ENCODE peak calls at places on chromosomes 7 and 10, in six cellular contexts. One of them, this sample, is unnamed.

GRCh38 chr10:33179056-33179455 is 155.4 kb downstream of the NRP1 start:
- DNase-seq in OCI-LY7: no peak
- DNase-seq in transverse colon: no peak
- DNase-seq in IMR-90: peak; percentile 41
- DNase-seq in astrocyte of the spinal cord: no peak
- DNase-seq in MM.1S: no peak
- DNase-seq in this sample: no peak

GRCh38 chr10:132186488-132187413 is at the start of gene DPYSL4:
- DNase-seq in OCI-LY7: no peak
- DNase-seq in transverse colon: no peak
- DNase-seq in IMR-90: no peak
- DNase-seq in astrocyte of the spinal cord: no peak
- DNase-seq in MM.1S: no peak
- DNase-seq in this sample: no peak

GRCh38 chr7:2202361-2202761 is 30.4 kb downstream of the MAD1L1 start:
- DNase-seq in OCI-LY7: no peak
- DNase-seq in transverse colon: no peak
- DNase-seq in IMR-90: no peak
- DNase-seq in astrocyte of the spinal cord: no peak
- DNase-seq in MM.1S: no peak
- DNase-seq in this sample: no peak

GRCh38 chr10:14450041-14450491 is 119.3 kb upstream of the FRMD4A start:
- DNase-seq in OCI-LY7: no peak
- DNase-seq in transverse colon: no peak
- DNase-seq in IMR-90: peak; percentile 65
- DNase-seq in astrocyte of the spinal cord: peak; percentile 67
- DNase-seq in MM.1S: no peak
- DNase-seq in this sample: peak; percentile 23

GRCh38 chr7:23012186-23012585 is 1.7 kb downstream of the HYCC1 start:
- DNase-seq in OCI-LY7: no peak
- DNase-seq in transverse colon: no peak
- DNase-seq in IMR-90: no peak
- DNase-seq in astrocyte of the spinal cord: no peak
- DNase-seq in MM.1S: no peak
- DNase-seq in this sample: no peak

GRCh38 chr7:31488562-31489203 is 25.2 kb upstream of the ITPRID1 start:
- DNase-seq in OCI-LY7: peak; percentile 58
- DNase-seq in transverse colon: peak; percentile 56
- DNase-seq in IMR-90: no peak
- DNase-seq in astrocyte of the spinal cord: peak; percentile 41
- DNase-seq in MM.1S: peak; percentile 67
- DNase-seq in this sample: peak; percentile 53

GRCh38 chr7:57399251-57399940 is 50.6 kb upstream of the ZNF716 start:
- DNase-seq in OCI-LY7: no peak
- DNase-seq in transverse colon: no peak
- DNase-seq in IMR-90: no peak
- DNase-seq in astrocyte of the spinal cord: no peak
- DNase-seq in MM.1S: no peak
- DNase-seq in this sample: no peak

GRCh38 chr7:129501760-129502707 is at the start of gene SMKR1:
- DNase-seq in OCI-LY7: peak; percentile 80
- DNase-seq in transverse colon: peak; percentile 88
- DNase-seq in IMR-90: peak; percentile 23
- DNase-seq in astrocyte of the spinal cord: peak; percentile 36
- DNase-seq in MM.1S: peak; percentile 94
- DNase-seq in this sample: peak; percentile 50

GRCh38 chr10:133528296-133528844 is 1.2 kb downstream of the CYP2E1 start:
- DNase-seq in OCI-LY7: no peak
- DNase-seq in transverse colon: no peak
- DNase-seq in IMR-90: peak; percentile 2
- DNase-seq in astrocyte of the spinal cord: no peak
- DNase-seq in MM.1S: no peak
- DNase-seq in this sample: no peak

GRCh38 chr10:71515531-71516172 is 118.9 kb downstream of the CDH23 start:
- DNase-seq in OCI-LY7: no peak
- DNase-seq in transverse colon: no peak
- DNase-seq in IMR-90: no peak
- DNase-seq in astrocyte of the spinal cord: no peak
- DNase-seq in MM.1S: no peak
- DNase-seq in this sample: no peak

GRCh38 chr10:5873515-5873995 is 16.1 kb downstream of the ANKRD16 start:
- DNase-seq in OCI-LY7: peak; percentile 79
- DNase-seq in transverse colon: peak; percentile 76
- DNase-seq in IMR-90: peak; percentile 70
- DNase-seq in astrocyte of the spinal cord: peak; percentile 80
- DNase-seq in MM.1S: peak; percentile 69
- DNase-seq in this sample: peak; percentile 88

GRCh38 chr10:71516890-71517289 is 120.2 kb downstream of the CDH23 start:
- DNase-seq in OCI-LY7: no peak
- DNase-seq in transverse colon: no peak
- DNase-seq in IMR-90: no peak
- DNase-seq in astrocyte of the spinal cord: no peak
- DNase-seq in MM.1S: no peak
- DNase-seq in this sample: no peak

GRCh38 chr7:29115753-29116152 is 30.6 kb downstream of the CPVL start:
- DNase-seq in OCI-LY7: no peak
- DNase-seq in transverse colon: no peak
- DNase-seq in IMR-90: no peak
- DNase-seq in astrocyte of the spinal cord: no peak
- DNase-seq in MM.1S: no peak
- DNase-seq in this sample: no peak

GRCh38 chr10:49161411-49161997 is 26.7 kb downstream of the TMEM273 start:
- DNase-seq in OCI-LY7: peak; percentile 66
- DNase-seq in transverse colon: no peak
- DNase-seq in IMR-90: peak; percentile 83
- DNase-seq in astrocyte of the spinal cord: peak; percentile 60
- DNase-seq in MM.1S: no peak
- DNase-seq in this sample: peak; percentile 76

GRCh38 chr7:2230882-2231281 is 1.9 kb downstream of the MAD1L1 start:
- DNase-seq in OCI-LY7: no peak
- DNase-seq in transverse colon: no peak
- DNase-seq in IMR-90: no peak
- DNase-seq in astrocyte of the spinal cord: no peak
- DNase-seq in MM.1S: no peak
- DNase-seq in this sample: no peak

GRCh38 chr7:15228891-15229290 is 326.3 kb upstream of the DGKB start:
- DNase-seq in OCI-LY7: no peak
- DNase-seq in transverse colon: no peak
- DNase-seq in IMR-90: no peak
- DNase-seq in astrocyte of the spinal cord: no peak
- DNase-seq in MM.1S: no peak
- DNase-seq in this sample: no peak

GRCh38 chr10:104085801-104086400 is at the start of gene COL17A1:
- DNase-seq in OCI-LY7: no peak
- DNase-seq in transverse colon: peak; percentile 32
- DNase-seq in IMR-90: no peak
- DNase-seq in astrocyte of the spinal cord: no peak
- DNase-seq in MM.1S: no peak
- DNase-seq in this sample: no peak

GRCh38 chr10:65950075-65950474 is 975.8 kb upstream of the LRRTM3 start:
- DNase-seq in OCI-LY7: no peak
- DNase-seq in transverse colon: no peak
- DNase-seq in IMR-90: no peak
- DNase-seq in astrocyte of the spinal cord: peak; percentile 13
- DNase-seq in MM.1S: no peak
- DNase-seq in this sample: no peak

GRCh38 chr7:39587393-39587792 is 21.2 kb downstream of the YAE1 start:
- DNase-seq in OCI-LY7: no peak
- DNase-seq in transverse colon: no peak
- DNase-seq in IMR-90: peak; percentile 55
- DNase-seq in astrocyte of the spinal cord: no peak
- DNase-seq in MM.1S: no peak
- DNase-seq in this sample: peak; percentile 45

GRCh38 chr10:132517951-132518521 is 19.6 kb upstream of the INPP5A start:
- DNase-seq in OCI-LY7: no peak
- DNase-seq in transverse colon: peak; percentile 9
- DNase-seq in IMR-90: no peak
- DNase-seq in astrocyte of the spinal cord: no peak
- DNase-seq in MM.1S: no peak
- DNase-seq in this sample: no peak

GRCh38 chr10:132798876-132799275 is 12.9 kb upstream of the NKX6-2 start:
- DNase-seq in OCI-LY7: no peak
- DNase-seq in transverse colon: no peak
- DNase-seq in IMR-90: no peak
- DNase-seq in astrocyte of the spinal cord: no peak
- DNase-seq in MM.1S: no peak
- DNase-seq in this sample: no peak

GRCh38 chr10:31419394-31420063 is 100.5 kb downstream of the ZEB1 start:
- DNase-seq in OCI-LY7: no peak
- DNase-seq in transverse colon: no peak
- DNase-seq in IMR-90: peak; percentile 55
- DNase-seq in astrocyte of the spinal cord: peak; percentile 75
- DNase-seq in MM.1S: no peak
- DNase-seq in this sample: peak; percentile 74

GRCh38 chr7:20344396-20344795 is 13.7 kb downstream of the ITGB8 start:
- DNase-seq in OCI-LY7: no peak
- DNase-seq in transverse colon: no peak
- DNase-seq in IMR-90: no peak
- DNase-seq in astrocyte of the spinal cord: no peak
- DNase-seq in MM.1S: no peak
- DNase-seq in this sample: no peak

GRCh38 chr7:41280491-41280890 is 422.4 kb downstream of the INHBA start:
- DNase-seq in OCI-LY7: no peak
- DNase-seq in transverse colon: no peak
- DNase-seq in IMR-90: no peak
- DNase-seq in astrocyte of the spinal cord: no peak
- DNase-seq in MM.1S: no peak
- DNase-seq in this sample: no peak

DNA sequence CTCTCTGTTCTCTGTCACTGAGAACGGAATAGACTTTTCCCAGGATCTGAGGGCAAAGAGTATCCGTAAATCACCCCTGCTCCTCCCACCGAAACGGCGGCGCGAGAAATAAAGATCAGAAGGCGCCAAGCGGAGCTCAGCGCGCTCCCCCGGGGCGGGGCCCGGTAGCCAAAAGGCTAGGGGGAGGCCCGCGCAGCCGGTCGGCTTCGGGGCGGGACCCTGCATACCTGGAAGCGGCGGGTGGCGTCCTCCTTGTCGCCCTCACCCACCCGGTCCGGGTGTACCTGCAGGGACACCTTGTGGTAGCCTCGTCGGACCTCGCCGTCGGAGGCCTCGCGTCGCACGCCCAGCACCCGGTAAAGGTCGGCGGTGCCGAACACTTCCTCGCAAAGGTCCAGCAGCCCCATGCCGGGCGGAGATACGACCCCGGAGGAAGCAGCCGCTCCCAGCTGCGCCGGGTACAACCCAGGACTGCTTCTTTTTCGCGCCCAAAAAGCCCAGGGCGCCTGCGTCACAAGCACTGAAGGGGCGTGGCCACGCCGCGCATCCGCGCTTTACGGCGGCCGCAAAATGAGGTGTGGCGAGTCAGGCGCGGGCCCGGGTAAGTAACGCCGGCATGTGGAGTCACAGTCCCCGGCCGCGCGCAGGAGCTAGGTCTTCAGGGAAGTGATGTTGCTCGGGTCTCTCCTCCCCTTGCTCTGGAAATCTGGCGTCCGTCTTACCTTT is at the start of gene DNAJC9:
- DNase-seq in OCI-LY7: peak; percentile 98
- DNase-seq in transverse colon: peak; percentile 98
- DNase-seq in IMR-90: peak; percentile 90
- DNase-seq in astrocyte of the spinal cord: peak; percentile 96
- DNase-seq in MM.1S: peak; percentile 95
- DNase-seq in this sample: peak; percentile 86
- TF ChIP-seq CTCF in OCI-LY7: no peak
- TF ChIP-seq CTCF in transverse colon: no peak
- TF ChIP-seq CTCF in IMR-90: no peak
- TF ChIP-seq CTCF in astrocyte of the spinal cord: no peak
- TF ChIP-seq CTCF in MM.1S: no peak
- TF ChIP-seq CTCF in this sample: no peak

DNA sequence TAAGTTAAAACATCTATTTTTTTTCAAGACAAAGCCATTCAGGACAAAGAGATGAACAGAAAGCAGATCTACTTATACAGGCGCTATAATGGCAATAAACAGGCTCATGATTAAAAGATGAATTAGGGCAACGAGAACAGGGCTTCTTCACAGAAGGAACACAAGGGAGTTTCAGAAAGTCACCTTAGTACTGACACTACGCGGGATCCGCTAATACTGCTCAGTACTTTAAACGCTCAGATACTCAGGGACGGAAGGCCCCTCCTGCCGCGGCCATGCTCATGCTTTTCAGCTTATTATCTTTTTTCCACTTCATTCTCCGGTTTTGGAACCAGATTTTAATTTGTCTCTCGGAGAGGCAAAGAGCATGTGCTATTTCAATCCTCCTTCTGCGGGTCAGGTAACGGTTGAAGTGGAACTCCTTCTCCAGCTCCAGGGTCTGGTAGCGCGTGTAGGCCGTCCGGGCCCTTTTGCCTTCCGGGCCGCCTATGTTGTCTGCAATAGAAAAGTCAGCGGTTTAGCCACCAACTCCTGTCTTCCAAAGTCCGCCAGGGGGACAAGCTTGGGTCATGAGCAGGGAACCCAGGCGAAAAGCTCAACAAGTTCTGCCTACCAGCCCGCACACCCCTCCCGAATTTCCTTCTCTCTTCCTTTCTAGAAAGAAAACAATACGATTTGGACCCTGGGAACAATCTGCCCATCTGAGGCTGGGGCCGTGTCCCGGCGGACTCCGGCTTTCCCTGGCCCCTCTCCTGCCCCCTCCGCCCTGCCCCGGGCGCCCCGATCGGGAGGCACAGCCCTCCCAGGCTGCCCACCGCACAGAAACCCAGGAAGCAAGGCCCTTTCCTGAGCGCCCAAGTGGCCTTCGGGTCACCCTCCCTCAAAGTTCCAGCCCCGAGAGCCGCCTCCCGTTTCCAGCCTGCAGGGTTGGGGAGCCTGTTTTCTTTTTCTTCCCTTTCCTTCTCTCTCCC is 1.6 kb downstream of the HOXA5 start:
- DNase-seq in OCI-LY7: no peak
- DNase-seq in transverse colon: peak; percentile 37
- DNase-seq in IMR-90: no peak
- DNase-seq in astrocyte of the spinal cord: no peak
- DNase-seq in MM.1S: no peak
- DNase-seq in this sample: no peak
- H3K4me3 ChIP-seq in OCI-LY7: no peak overlapping the region
- H3K4me3 ChIP-seq in transverse colon: peak overlapping the region; percentile 57
- H3K4me3 ChIP-seq in IMR-90: peak overlapping the region; percentile 93
- H3K4me3 ChIP-seq in astrocyte of the spinal cord: peak overlapping the region; percentile 65
- H3K4me3 ChIP-seq in MM.1S: no peak overlapping the region
- H3K4me3 ChIP-seq in this sample: peak overlapping the region; percentile 62

DNA sequence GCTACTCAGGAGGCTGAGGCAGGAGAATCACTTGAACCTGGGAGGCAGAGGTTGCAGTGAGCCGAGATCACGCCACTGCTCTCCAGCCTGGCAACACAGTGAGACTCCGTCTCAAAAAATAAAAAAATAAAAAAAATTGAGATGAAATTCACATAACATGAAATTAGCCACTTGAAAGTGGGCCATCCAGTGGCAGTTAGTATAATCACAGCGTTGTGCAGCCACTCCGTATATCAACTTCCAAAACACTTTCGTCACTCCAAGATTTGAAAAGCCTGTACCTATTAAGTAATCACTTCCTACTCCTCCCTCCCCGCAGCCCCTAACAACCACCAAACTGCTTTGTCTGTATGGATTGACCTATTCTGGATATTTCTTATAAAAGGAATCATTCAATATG is 20.7 kb upstream of the CACUL1 start:
- DNase-seq in OCI-LY7: no peak
- DNase-seq in transverse colon: no peak
- DNase-seq in IMR-90: no peak
- DNase-seq in astrocyte of the spinal cord: no peak
- DNase-seq in MM.1S: no peak
- DNase-seq in this sample: no peak
- TF ChIP-seq CTCF in OCI-LY7: no peak
- TF ChIP-seq CTCF in transverse colon: no peak
- TF ChIP-seq CTCF in IMR-90: peak; percentile 16
- TF ChIP-seq CTCF in astrocyte of the spinal cord: no peak
- TF ChIP-seq CTCF in MM.1S: no peak
- TF ChIP-seq CTCF in this sample: peak; percentile 10

GRCh38 chr10:102641398-102641797 is 2.9 kb upstream of the TRIM8 start:
- DNase-seq in OCI-LY7: no peak
- DNase-seq in transverse colon: no peak
- DNase-seq in IMR-90: no peak
- DNase-seq in astrocyte of the spinal cord: no peak
- DNase-seq in MM.1S: peak; percentile 23
- DNase-seq in this sample: no peak
- H3K4me3 ChIP-seq in OCI-LY7: peak overlapping the region; percentile 84
- H3K4me3 ChIP-seq in transverse colon: peak overlapping the region; percentile 89
- H3K4me3 ChIP-seq in IMR-90: no peak overlapping the region
- H3K4me3 ChIP-seq in astrocyte of the spinal cord: no peak overlapping the region
- H3K4me3 ChIP-seq in MM.1S: peak overlapping the region; percentile 77
- H3K4me3 ChIP-seq in this sample: peak overlapping the region; percentile 75